ENCODE peak calls at places on chromosomes 4 and X, in ten cellular contexts. W is upper lobe of left lung, L is hepatocyte, E is fibroblast of lung, M is ascending aorta, B is tibial artery, K is stomach, X is testis, H is pancreas, Z is K562. V is an unnamed sample.

GRCh38 chr4:52263612-52264011 is 212.5 kb downstream of the SPATA18 start:
- DNase-seq in W (no peak), L (no peak), E (no peak), M (peak; percentile 67), B (no peak), K (no peak), X (no peak), H (no peak), Z (no peak), V (no peak)

GRCh38 chr4:57318694-57319093 is 208.5 kb upstream of the IGFBP7 start:
- DNase-seq in W (no peak), L (no peak), E (no peak), M (no peak), B (no peak), K (no peak), X (no peak), H (no peak), Z (no peak), V (no peak)

GRCh38 chr4:154231796-154232478 is 259.7 kb downstream of the DCHS2 start:
- DNase-seq in W (no peak), L (no peak), E (no peak), M (no peak), B (no peak), K (no peak), X (no peak), H (no peak), Z (no peak), V (no peak)

GRCh38 chr4:113057891-113058290 is 8.4 kb downstream of the ANK2 start:
- DNase-seq in W (no peak), L (no peak), E (no peak), M (no peak), B (no peak), K (no peak), X (no peak), H (no peak), Z (no peak), V (no peak)

GRCh38 chrX:65726708-65727107 is 59.3 kb downstream of the MSN start:
- DNase-seq in W (no peak), L (no peak), E (no peak), M (no peak), B (no peak), K (no peak), X (no peak), H (no peak), Z (no peak), V (no peak)

GRCh38 chr4:75321484-75321883 is 192.7 kb downstream of the RCHY1 start:
- DNase-seq in W (no peak), L (no peak), E (no peak), M (no peak), B (no peak), K (no peak), X (no peak), H (no peak), Z (no peak), V (no peak)

GRCh38 chr4:25955705-25956104 is 41.7 kb downstream of the SMIM20 start:
- DNase-seq in W (no peak), L (no peak), E (no peak), M (no peak), B (no peak), K (no peak), X (no peak), H (no peak), Z (no peak), V (no peak)

GRCh38 chr4:168723020-168723419 is 226.2 kb downstream of the PALLD start:
- DNase-seq in W (no peak), L (no peak), E (peak; percentile 76), M (no peak), B (no peak), K (no peak), X (no peak), H (no peak), Z (no peak), V (no peak)

GRCh38 chrX:39470588-39471155 is 627.1 kb downstream of the BCOR start:
- DNase-seq in W (no peak), L (peak; percentile 74), E (peak; percentile 61), M (no peak), B (no peak), K (no peak), X (peak; percentile 49), H (no peak), Z (no peak), V (no peak)

GRCh38 chrX:40278340-40279090 is 180.8 kb upstream of the BCOR start:
- DNase-seq in W (no peak), L (peak; percentile 77), E (no peak), M (no peak), B (no peak), K (no peak), X (no peak), H (no peak), Z (no peak), V (no peak)

GRCh38 chr4:5511791-5512190 is 196.6 kb downstream of the EVC2 start:
- DNase-seq in W (no peak), L (no peak), E (peak; percentile 48), M (no peak), B (no peak), K (no peak), X (no peak), H (no peak), Z (no peak), V (no peak)

GRCh38 chr4:3466691-3467600 is 3.8 kb downstream of the DOK7 start:
- DNase-seq in W (peak; percentile 68), L (no peak), E (no peak), M (no peak), B (no peak), K (no peak), X (peak; percentile 29), H (peak; percentile 55), Z (no peak), V (no peak)

GRCh38 chr4:63348735-63349673 is 1060.2 kb downstream of the TECRL start:
- DNase-seq in W (peak; percentile 69), L (no peak), E (no peak), M (no peak), B (no peak), K (no peak), X (peak; percentile 14), H (peak; percentile 45), Z (no peak), V (no peak)

GRCh38 chrX:110421499-110422455 is 63.1 kb downstream of the RTL9 start:
- DNase-seq in W (no peak), L (no peak), E (no peak), M (no peak), B (no peak), K (peak; percentile 80), X (no peak), H (no peak), Z (no peak), V (no peak)

GRCh38 chr4:178090640-178091411 is 648.6 kb upstream of the AGA start:
- DNase-seq in W (peak; percentile 63), L (no peak), E (no peak), M (no peak), B (no peak), K (no peak), X (peak; percentile 15), H (no peak), Z (no peak), V (no peak)

GRCh38 chr4:67674098-67674497 is 26.9 kb downstream of the UBA6 start:
- DNase-seq in W (no peak), L (no peak), E (no peak), M (no peak), B (no peak), K (no peak), X (no peak), H (no peak), Z (no peak), V (no peak)

GRCh38 chrX:128517691-128518090 is 465.5 kb upstream of the ACTRT1 start:
- DNase-seq in W (no peak), L (no peak), E (no peak), M (peak; percentile 54), B (no peak), K (no peak), X (no peak), H (no peak), Z (no peak), V (no peak)

DNA sequence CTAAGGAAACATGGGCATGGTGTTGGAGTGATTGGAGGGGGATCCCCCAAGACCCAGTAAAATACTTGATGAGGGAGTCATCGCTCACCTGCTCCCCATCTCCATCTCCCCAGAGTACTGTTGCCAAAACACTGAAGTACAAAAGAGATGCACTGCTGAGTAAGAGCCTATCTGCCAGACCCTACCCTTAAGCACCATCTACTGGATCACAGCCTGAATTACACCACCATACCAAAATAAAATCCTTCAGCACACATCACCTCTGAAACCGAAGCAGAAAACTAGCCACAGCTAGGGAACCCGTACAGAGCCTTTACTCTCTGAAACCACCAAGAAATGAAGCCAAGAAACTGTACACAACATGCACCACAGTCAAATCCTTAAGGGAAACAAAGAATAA is 466.3 kb upstream of the ACTRT1 start:
- DNase-seq in W (no peak), L (peak; percentile 7), E (no peak), M (no peak), B (no peak), K (no peak), X (no peak), H (no peak), Z (no peak), V (no peak)
- TF ChIP-seq CTCF in W (no peak), L (peak; percentile 39), E (no peak), M (no peak), B (no peak), K (no peak), X (no peak), H (no peak), Z (no peak), V (peak; percentile 66)

GRCh38 chr4:44438687-44439086 is 9.9 kb downstream of the KCTD8 start:
- DNase-seq in W (no peak), L (no peak), E (no peak), M (no peak), B (no peak), K (no peak), X (no peak), H (no peak), Z (no peak), V (no peak)
- H3K4me1 ChIP-seq in W (no peaks in the 10 kb centered on the region), L (no peaks in the 10 kb centered on the region), E (no peaks in the 10 kb centered on the region), M (no peaks in the 10 kb centered on the region), B (no peaks in the 10 kb centered on the region), K (no peaks in the 10 kb centered on the region), X (no peaks in the 10 kb centered on the region), H (no peaks in the 10 kb centered on the region), Z (no peaks in the 10 kb centered on the region), V (no peaks in the 10 kb centered on the region)

DNA sequence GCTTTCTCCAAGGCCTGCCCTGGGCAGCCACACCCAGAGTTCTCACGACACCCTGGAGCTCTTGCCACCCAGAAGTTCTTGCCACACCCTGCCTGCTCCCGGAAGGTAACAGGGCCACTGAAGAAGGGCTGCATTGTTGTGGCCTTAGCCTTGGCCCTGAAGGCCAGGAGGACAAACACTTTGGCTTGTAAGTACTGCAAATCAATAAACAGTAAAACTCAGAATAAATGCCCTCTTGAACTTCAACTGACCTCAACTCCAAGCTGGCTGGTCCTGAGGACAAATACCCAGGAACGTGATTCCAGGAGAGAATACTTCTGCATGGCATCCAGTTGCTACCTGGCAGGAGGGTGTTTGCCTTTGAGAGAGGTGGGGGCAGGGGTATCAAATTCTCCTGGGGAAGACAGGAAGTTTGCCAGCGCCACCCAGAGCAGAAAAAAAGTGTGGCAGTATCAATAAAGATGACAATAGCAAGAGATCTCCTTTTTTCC is 54.1 kb downstream of the TLR10 start:
- DNase-seq in W (no peak), L (peak; percentile 13), E (no peak), M (no peak), B (no peak), K (peak; percentile 74), X (no peak), H (no peak), Z (no peak), V (no peak)
- TF ChIP-seq CTCF in W (no peak), L (peak; percentile 7), E (no peak), M (no peak), B (no peak), K (no peak), X (no peak), H (no peak), Z (peak; percentile 42), V (peak; percentile 3)

GRCh38 chr4:184536070-184536880 is 61.9 kb upstream of the IRF2 start:
- DNase-seq in W (no peak), L (no peak), E (peak; percentile 5), M (no peak), B (no peak), K (no peak), X (peak; percentile 34), H (no peak), Z (no peak), V (no peak)
- H3K4me1 ChIP-seq in W (peaks cover 23% of the 10 kb centered on the region), L (peaks cover 10% of the 10 kb centered on the region), E (peaks cover 2% of the 10 kb centered on the region), M (peaks cover 20% of the 10 kb centered on the region), B (peaks cover 12% of the 10 kb centered on the region), K (peaks cover 40% of the 10 kb centered on the region), X (peaks cover 35% of the 10 kb centered on the region), H (no peaks in the 10 kb centered on the region), Z (peaks cover 21% of the 10 kb centered on the region), V (no peaks in the 10 kb centered on the region)